ENCODE peak calls at places on chromosome 14, in eight cellular contexts. One of them, this sample, is unnamed.

GRCh38 chr14:26765768-26766550 is 168.1 kb upstream of the NOVA1 start:
- DNase-seq in NCI-H1092 treated with DMSO at 0.1 percent for 48 hours: peak
- DNase-seq in mammary epithelial cell: no peak
- DNase-seq in AG04450: no peak
- DNase-seq in anterior cingulate cortex: no peak
- DNase-seq in fibroblast of lung: peak
- DNase-seq in dorsolateral prefrontal cortex: no peak
- DNase-seq in HuH-7.5: no peak
- DNase-seq in this sample: no peak

GRCh38 chr14:69619007-69619406 is 7.6 kb downstream of the SUSD6 start:
- DNase-seq in NCI-H1092 treated with DMSO at 0.1 percent for 48 hours: no peak
- DNase-seq in mammary epithelial cell: no peak
- DNase-seq in AG04450: no peak
- DNase-seq in anterior cingulate cortex: no peak
- DNase-seq in fibroblast of lung: peak
- DNase-seq in dorsolateral prefrontal cortex: no peak
- DNase-seq in HuH-7.5: no peak
- DNase-seq in this sample: no peak

GRCh38 chr14:98174031-98174430 is 1098.0 kb downstream of the BCL11B start:
- DNase-seq in NCI-H1092 treated with DMSO at 0.1 percent for 48 hours: no peak
- DNase-seq in mammary epithelial cell: no peak
- DNase-seq in AG04450: no peak
- DNase-seq in anterior cingulate cortex: no peak
- DNase-seq in fibroblast of lung: no peak
- DNase-seq in dorsolateral prefrontal cortex: no peak
- DNase-seq in HuH-7.5: no peak
- DNase-seq in this sample: no peak

GRCh38 chr14:23377201-23377550 is 330 bp downstream of the CMTM5 start:
- DNase-seq in NCI-H1092 treated with DMSO at 0.1 percent for 48 hours: no peak
- DNase-seq in mammary epithelial cell: no peak
- DNase-seq in AG04450: no peak
- DNase-seq in anterior cingulate cortex: no peak
- DNase-seq in fibroblast of lung: no peak
- DNase-seq in dorsolateral prefrontal cortex: no peak
- DNase-seq in HuH-7.5: no peak
- DNase-seq in this sample: no peak

GRCh38 chr14:72607386-72608125 is 286.3 kb downstream of the DPF3 start:
- DNase-seq in NCI-H1092 treated with DMSO at 0.1 percent for 48 hours: no peak
- DNase-seq in mammary epithelial cell: no peak
- DNase-seq in AG04450: no peak
- DNase-seq in anterior cingulate cortex: no peak
- DNase-seq in fibroblast of lung: peak
- DNase-seq in dorsolateral prefrontal cortex: no peak
- DNase-seq in HuH-7.5: no peak
- DNase-seq in this sample: no peak

GRCh38 chr14:49984419-49984818 is 91.5 kb downstream of the ARF6 start:
- DNase-seq in NCI-H1092 treated with DMSO at 0.1 percent for 48 hours: no peak
- DNase-seq in mammary epithelial cell: no peak
- DNase-seq in AG04450: no peak
- DNase-seq in anterior cingulate cortex: no peak
- DNase-seq in fibroblast of lung: peak
- DNase-seq in dorsolateral prefrontal cortex: no peak
- DNase-seq in HuH-7.5: no peak
- DNase-seq in this sample: no peak

GRCh38 chr14:23877538-23878180 is 75.9 kb upstream of the DHRS4 start:
- DNase-seq in NCI-H1092 treated with DMSO at 0.1 percent for 48 hours: no peak
- DNase-seq in mammary epithelial cell: no peak
- DNase-seq in AG04450: no peak
- DNase-seq in anterior cingulate cortex: no peak
- DNase-seq in fibroblast of lung: no peak
- DNase-seq in dorsolateral prefrontal cortex: no peak
- DNase-seq in HuH-7.5: no peak
- DNase-seq in this sample: no peak

GRCh38 chr14:101836131-101836530 is 74.6 kb downstream of the PPP2R5C start:
- DNase-seq in NCI-H1092 treated with DMSO at 0.1 percent for 48 hours: no peak
- DNase-seq in mammary epithelial cell: no peak
- DNase-seq in AG04450: no peak
- DNase-seq in anterior cingulate cortex: no peak
- DNase-seq in fibroblast of lung: peak
- DNase-seq in dorsolateral prefrontal cortex: no peak
- DNase-seq in HuH-7.5: no peak
- DNase-seq in this sample: no peak

GRCh38 chr14:65704850-65705249 is 292.3 kb downstream of the FUT8 start:
- DNase-seq in NCI-H1092 treated with DMSO at 0.1 percent for 48 hours: no peak
- DNase-seq in mammary epithelial cell: no peak
- DNase-seq in AG04450: no peak
- DNase-seq in anterior cingulate cortex: no peak
- DNase-seq in fibroblast of lung: peak
- DNase-seq in dorsolateral prefrontal cortex: no peak
- DNase-seq in HuH-7.5: no peak
- DNase-seq in this sample: no peak

GRCh38 chr14:99729991-99730875 is 46.1 kb downstream of the CYP46A1 start:
- DNase-seq in NCI-H1092 treated with DMSO at 0.1 percent for 48 hours: peak
- DNase-seq in mammary epithelial cell: no peak
- DNase-seq in AG04450: no peak
- DNase-seq in anterior cingulate cortex: peak
- DNase-seq in fibroblast of lung: no peak
- DNase-seq in dorsolateral prefrontal cortex: peak
- DNase-seq in HuH-7.5: peak
- DNase-seq in this sample: peak

GRCh38 chr14:90774316-90774715 is 41.9 kb downstream of the TTC7B start:
- DNase-seq in NCI-H1092 treated with DMSO at 0.1 percent for 48 hours: no peak
- DNase-seq in mammary epithelial cell: no peak
- DNase-seq in AG04450: no peak
- DNase-seq in anterior cingulate cortex: no peak
- DNase-seq in fibroblast of lung: no peak
- DNase-seq in dorsolateral prefrontal cortex: no peak
- DNase-seq in HuH-7.5: no peak
- DNase-seq in this sample: no peak

GRCh38 chr14:91387135-91387849 is 30.3 kb downstream of the CCDC88C start:
- DNase-seq in NCI-H1092 treated with DMSO at 0.1 percent for 48 hours: peak
- DNase-seq in mammary epithelial cell: peak
- DNase-seq in AG04450: no peak
- DNase-seq in anterior cingulate cortex: no peak
- DNase-seq in fibroblast of lung: peak
- DNase-seq in dorsolateral prefrontal cortex: no peak
- DNase-seq in HuH-7.5: no peak
- DNase-seq in this sample: no peak

GRCh38 chr14:93976477-93977057 is at the start of gene ASB2:
- DNase-seq in NCI-H1092 treated with DMSO at 0.1 percent for 48 hours: no peak
- DNase-seq in mammary epithelial cell: no peak
- DNase-seq in AG04450: peak
- DNase-seq in anterior cingulate cortex: no peak
- DNase-seq in fibroblast of lung: no peak
- DNase-seq in dorsolateral prefrontal cortex: peak
- DNase-seq in HuH-7.5: no peak
- DNase-seq in this sample: no peak

GRCh38 chr14:42855159-42855558 is 1248.5 kb downstream of the LRFN5 start:
- DNase-seq in NCI-H1092 treated with DMSO at 0.1 percent for 48 hours: no peak
- DNase-seq in mammary epithelial cell: no peak
- DNase-seq in AG04450: no peak
- DNase-seq in anterior cingulate cortex: no peak
- DNase-seq in fibroblast of lung: peak
- DNase-seq in dorsolateral prefrontal cortex: no peak
- DNase-seq in HuH-7.5: no peak
- DNase-seq in this sample: no peak

GRCh38 chr14:94945615-94946014 is 175.7 kb upstream of the GSC start:
- DNase-seq in NCI-H1092 treated with DMSO at 0.1 percent for 48 hours: no peak
- DNase-seq in mammary epithelial cell: no peak
- DNase-seq in AG04450: no peak
- DNase-seq in anterior cingulate cortex: no peak
- DNase-seq in fibroblast of lung: no peak
- DNase-seq in dorsolateral prefrontal cortex: no peak
- DNase-seq in HuH-7.5: no peak
- DNase-seq in this sample: no peak

GRCh38 chr14:94342334-94342934 is 19.3 kb upstream of the SERPINA6 start:
- DNase-seq in NCI-H1092 treated with DMSO at 0.1 percent for 48 hours: peak
- DNase-seq in mammary epithelial cell: peak
- DNase-seq in AG04450: peak
- DNase-seq in anterior cingulate cortex: peak
- DNase-seq in fibroblast of lung: peak
- DNase-seq in dorsolateral prefrontal cortex: peak
- DNase-seq in HuH-7.5: peak
- DNase-seq in this sample: no peak

GRCh38 chr14:104887623-104888488 is 22.8 kb downstream of the CEP170B start:
- DNase-seq in NCI-H1092 treated with DMSO at 0.1 percent for 48 hours: no peak
- DNase-seq in mammary epithelial cell: no peak
- DNase-seq in AG04450: no peak
- DNase-seq in anterior cingulate cortex: no peak
- DNase-seq in fibroblast of lung: no peak
- DNase-seq in dorsolateral prefrontal cortex: no peak
- DNase-seq in HuH-7.5: no peak
- DNase-seq in this sample: no peak

This sample was measured in K562.